ENCODE peak calls at places on chromosomes 6 and 20, in nine cellular contexts. G is tibial artery, K is fibroblast of lung, P is neural crest cell, T is K562, M is foreskin fibroblast, Z is A673, E is neural progenitor cell, A is AG09309. O is an unnamed sample.

GRCh38 chr6:110944681-110945151 is 13.8 kb upstream of the GTF3C6 start:
- DNase-seq in G (no peak), K (peak), P (no peak), T (peak), M (peak), Z (no peak), E (no peak), A (peak), O (peak)

GRCh38 chr6:166516256-166516655 is 70.2 kb downstream of the RAMACL start:
- DNase-seq in G (no peak), K (peak), P (no peak), T (no peak), M (no peak), Z (no peak), E (peak), A (no peak), O (no peak)

GRCh38 chr6:85364354-85364753 is 85.5 kb upstream of the NT5E start:
- DNase-seq in G (no peak), K (peak), P (no peak), T (no peak), M (peak), Z (no peak), E (no peak), A (peak), O (peak)

GRCh38 chr20:36852187-36852586 is 23.8 kb upstream of the TLDC2 start:
- DNase-seq in G (no peak), K (no peak), P (no peak), T (no peak), M (no peak), Z (no peak), E (no peak), A (no peak), O (no peak)

GRCh38 chr6:157946865-157947532 is 34.7 kb upstream of the SYNJ2 start:
- DNase-seq in G (no peak), K (peak), P (no peak), T (peak), M (no peak), Z (peak), E (peak), A (no peak), O (no peak)

GRCh38 chr6:129215246-129215645 is 332.3 kb downstream of the LAMA2 start:
- DNase-seq in G (no peak), K (no peak), P (no peak), T (no peak), M (no peak), Z (no peak), E (no peak), A (no peak), O (no peak)

GRCh38 chr6:11793277-11793676 is 14.7 kb upstream of the ADTRP start:
- DNase-seq in G (no peak), K (no peak), P (no peak), T (no peak), M (no peak), Z (no peak), E (no peak), A (no peak), O (no peak)

GRCh38 chr20:1472556-1473243 is 6.1 kb upstream of the NSFL1C start:
- DNase-seq in G (no peak), K (no peak), P (no peak), T (no peak), M (no peak), Z (no peak), E (no peak), A (no peak), O (no peak)

GRCh38 chr6:80343511-80343910 is 237.0 kb downstream of the BCKDHB start:
- DNase-seq in G (no peak), K (no peak), P (no peak), T (no peak), M (no peak), Z (no peak), E (no peak), A (no peak), O (peak)

GRCh38 chr20:51318058-51318960 is 224.2 kb downstream of the NFATC2 start:
- DNase-seq in G (no peak), K (no peak), P (peak), T (peak), M (no peak), Z (peak), E (peak), A (no peak), O (no peak)

GRCh38 chr20:56630086-56630493 is 984 bp downstream of the TFAP2C start:
- DNase-seq in G (no peak), K (no peak), P (peak), T (peak), M (peak), Z (peak), E (peak), A (no peak), O (peak)

GRCh38 chr6:7390218-7390878 is 740 bp downstream of the RIOK1 start:
- DNase-seq in G (no peak), K (no peak), P (no peak), T (no peak), M (no peak), Z (no peak), E (no peak), A (peak), O (peak)
- TF ChIP-seq CTCF in G (no peak), K (no peak), P (no peak), T (no peak), M (no peak), Z (no peak), E (no peak), A (no peak), O (no peak)

GRCh38 chr20:43442310-43442880 is 15.3 kb upstream of the SRSF6 start:
- DNase-seq in G (no peak), K (no peak), P (no peak), T (no peak), M (peak), Z (no peak), E (no peak), A (no peak), O (no peak)
- TF ChIP-seq CTCF in G (no peak), K (no peak), P (no peak), T (peak), M (peak), Z (no peak), E (peak), A (peak), O (no peak)

GRCh38 chr20:63333241-63333836 is 27.8 kb downstream of the CHRNA4 start:
- DNase-seq in G (no peak), K (no peak), P (no peak), T (no peak), M (no peak), Z (no peak), E (no peak), A (no peak), O (no peak)
- TF ChIP-seq CTCF in G (no peak), K (no peak), P (no peak), T (no peak), M (no peak), Z (no peak), E (no peak), A (no peak), O (no peak)

GRCh38 chr6:169702640-169703246 is 817 bp downstream of the C6orf120 start:
- DNase-seq in G (no peak), K (no peak), P (peak), T (peak), M (no peak), Z (peak), E (peak), A (no peak), O (no peak)
- TF ChIP-seq CTCF in G (no peak), K (no peak), P (no peak), T (no peak), M (no peak), Z (no peak), E (no peak), A (no peak), O (no peak)

GRCh38 chr6:72521684-72522083 is 100.2 kb upstream of the KCNQ5 start:
- DNase-seq in G (no peak), K (no peak), P (no peak), T (no peak), M (no peak), Z (no peak), E (no peak), A (no peak), O (no peak)

GRCh38 chr6:72525821-72526550 is 95.9 kb upstream of the KCNQ5 start:
- DNase-seq in G (no peak), K (no peak), P (no peak), T (no peak), M (peak), Z (no peak), E (no peak), A (no peak), O (peak)

GRCh38 chr6:72524011-72524645 is 97.7 kb upstream of the KCNQ5 start:
- DNase-seq in G (no peak), K (no peak), P (no peak), T (no peak), M (no peak), Z (no peak), E (no peak), A (no peak), O (no peak)

GRCh38 chr6:72519871-72520270 is 102.0 kb upstream of the KCNQ5 start:
- DNase-seq in G (no peak), K (no peak), P (no peak), T (no peak), M (no peak), Z (no peak), E (no peak), A (no peak), O (no peak)

GRCh38 chr6:72522735-72523141 is 99.1 kb upstream of the KCNQ5 start:
- DNase-seq in G (no peak), K (no peak), P (no peak), T (peak), M (no peak), Z (peak), E (peak), A (no peak), O (no peak)
- TF ChIP-seq CTCF in G (no peak), K (peak), P (peak), T (peak), M (no peak), Z (peak), E (peak), A (no peak), O (no peak)

GRCh38 chr6:3456395-3456767 is 469 bp downstream of the SLC22A23 start:
- DNase-seq in G (no peak), K (no peak), P (no peak), T (peak), M (no peak), Z (no peak), E (no peak), A (no peak), O (no peak)

GRCh38 chr6:3455490-3456394 is 1.1 kb downstream of the SLC22A23 start:
- DNase-seq in G (no peak), K (no peak), P (peak), T (peak), M (no peak), Z (no peak), E (peak), A (no peak), O (no peak)

GRCh38 chr6:3457710-3458605 is 1.1 kb upstream of the SLC22A23 start:
- DNase-seq in G (peak), K (peak), P (peak), T (peak), M (no peak), Z (peak), E (peak), A (no peak), O (no peak)

GRCh38 chr6:3458706-3459421 is 2.0 kb upstream of the SLC22A23 start:
- DNase-seq in G (no peak), K (no peak), P (no peak), T (no peak), M (no peak), Z (no peak), E (no peak), A (no peak), O (no peak)

GRCh38 chr6:3456794-3457709 is at the start of gene SLC22A23:
- DNase-seq in G (peak), K (no peak), P (peak), T (peak), M (no peak), Z (peak), E (peak), A (no peak), O (no peak)
- TF ChIP-seq CTCF in G (peak), K (no peak), P (peak), T (peak), M (peak), Z (peak), E (peak), A (peak), O (no peak)

DNA sequence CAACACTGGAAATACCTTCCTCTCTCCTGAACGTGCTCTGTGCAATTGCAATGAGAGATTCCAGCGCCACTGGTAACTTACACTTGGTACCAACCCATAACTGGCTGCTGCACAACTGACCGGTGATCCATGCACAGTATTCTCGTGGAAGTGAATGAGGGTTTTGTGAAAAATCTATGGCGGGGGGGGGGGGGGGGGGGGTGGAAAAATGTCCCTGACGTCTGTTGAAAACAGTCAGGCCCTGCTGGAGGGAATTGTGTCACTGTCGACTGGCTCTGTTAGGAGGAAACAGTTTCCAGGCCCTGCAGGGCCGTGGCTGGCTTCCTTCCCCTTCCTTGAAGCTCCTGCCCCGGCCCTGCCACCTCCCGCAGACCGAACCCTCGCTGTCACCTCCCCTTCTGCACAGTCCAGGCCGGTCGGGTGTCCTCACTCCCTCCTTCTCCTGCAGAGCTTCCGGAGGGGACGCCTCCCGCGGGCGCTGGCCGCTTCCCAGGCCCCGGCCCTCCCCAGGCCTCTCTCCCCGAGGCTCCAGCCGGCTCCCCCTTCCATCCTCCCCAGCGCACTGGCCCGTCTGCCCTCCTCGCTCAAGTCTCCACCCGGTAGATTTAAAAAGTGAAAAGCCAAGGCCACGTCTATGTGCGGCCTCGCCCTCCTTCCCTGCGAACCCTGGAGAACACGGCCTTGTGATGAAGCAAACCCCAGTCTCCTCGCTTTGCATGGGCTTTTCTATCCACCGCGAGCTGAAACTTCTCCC is 265.6 kb upstream of the QKI start:
- DNase-seq in G (no peak), K (no peak), P (no peak), T (no peak), M (no peak), Z (no peak), E (no peak), A (no peak), O (no peak)
- TF ChIP-seq CTCF in G (no peak), K (no peak), P (no peak), T (no peak), M (no peak), Z (no peak), E (no peak), A (no peak), O (no peak)

DNA sequence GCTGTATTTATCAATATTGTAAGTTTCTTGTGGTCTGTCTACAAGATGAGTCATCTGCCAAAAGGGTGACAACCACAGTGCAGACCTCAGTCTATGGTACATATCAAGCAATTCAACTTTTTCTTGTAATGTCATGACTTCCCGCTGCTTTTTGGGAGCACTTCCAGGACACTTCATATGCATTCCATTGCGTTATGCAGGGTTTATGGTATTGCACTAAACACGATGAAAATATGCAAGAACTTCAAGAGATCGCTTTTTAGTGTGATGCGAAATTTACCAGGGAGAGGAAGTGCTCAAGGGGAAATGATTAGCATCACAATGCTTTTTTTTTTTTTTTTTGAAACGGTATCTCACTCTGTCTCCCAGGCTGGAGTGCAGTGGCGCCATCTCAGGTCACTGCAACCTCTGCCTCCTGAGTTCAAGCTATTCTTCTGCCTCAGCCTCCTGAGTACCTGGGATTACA is 166.5 kb downstream of the TFAP2A start:
- DNase-seq in G (no peak), K (no peak), P (no peak), T (no peak), M (peak), Z (peak), E (no peak), A (peak), O (peak)
- TF ChIP-seq CTCF in G (no peak), K (no peak), P (no peak), T (peak), M (no peak), Z (peak), E (peak), A (no peak), O (no peak)

DNA sequence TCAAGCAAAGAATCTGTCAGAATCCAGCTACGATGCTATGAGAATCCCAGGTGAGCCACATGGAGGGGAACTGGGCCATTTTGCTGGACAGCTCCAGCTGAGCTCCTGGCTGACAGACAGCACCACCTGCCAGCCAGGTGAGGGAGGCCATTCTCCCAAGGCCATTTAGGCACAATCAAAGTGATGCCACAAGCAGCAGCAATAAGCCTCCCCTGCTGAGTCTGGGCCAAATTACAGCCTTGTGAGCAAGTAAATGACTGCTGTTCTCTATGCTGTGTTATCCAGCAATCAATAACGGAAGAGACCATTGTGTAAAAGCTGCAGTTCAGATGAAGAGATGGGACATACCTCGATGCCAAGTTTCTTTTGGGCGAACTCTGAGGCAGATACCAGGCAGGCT is 14.1 kb upstream of the SCGN start:
- DNase-seq in G (no peak), K (no peak), P (no peak), T (no peak), M (no peak), Z (no peak), E (peak), A (no peak), O (no peak)
- TF ChIP-seq CTCF in G (no peak), K (no peak), P (no peak), T (no peak), M (no peak), Z (no peak), E (no peak), A (no peak), O (no peak)

O was measured in astrocyte.